ENCODE peak calls at places on chromosome 19, in six cellular contexts. C is PC-9, W is neural progenitor cell, Y is PC-3, N is GM23338, F is SK-N-SH. P is an unnamed sample.

GRCh38 chr19:32469796-32470195 is 64.2 kb downstream of the DPY19L3 start:
- DNase-seq in C (no peak), W (no peak), Y (no peak), N (no peak), F (no peak), P (no peak)

GRCh38 chr19:50932018-50932689 is 20.7 kb downstream of the KLK5 start:
- DNase-seq in C (peak; percentile 93), W (no peak), Y (peak; percentile 100), N (no peak), F (no peak), P (no peak)

GRCh38 chr19:58095328-58095727 is 2.7 kb downstream of the ZSCAN18 start:
- DNase-seq in C (no peak), W (no peak), Y (no peak), N (no peak), F (no peak), P (no peak)

GRCh38 chr19:6772028-6772865 is at the start of gene VAV1:
- DNase-seq in C (no peak), W (no peak), Y (no peak), N (peak; percentile 36), F (peak; percentile 53), P (peak; percentile 92)

GRCh38 chr19:51810228-51810627 is 15.3 kb downstream of the FPR3 start:
- DNase-seq in C (no peak), W (no peak), Y (peak; percentile 71), N (peak; percentile 27), F (no peak), P (no peak)

GRCh38 chr19:11798391-11799296 is at the start of gene ZNF491:
- DNase-seq in C (peak; percentile 69), W (peak; percentile 99), Y (peak; percentile 90), N (peak; percentile 97), F (peak; percentile 98), P (peak; percentile 94)

GRCh38 chr19:15223649-15224371 is 8.4 kb downstream of the EPHX3 start:
- DNase-seq in C (no peak), W (peak; percentile 56), Y (no peak), N (peak; percentile 54), F (no peak), P (no peak)

GRCh38 chr19:50546527-50547221 is 21.6 kb downstream of the LRRC4B start:
- DNase-seq in C (no peak), W (no peak), Y (no peak), N (no peak), F (no peak), P (no peak)

GRCh38 chr19:28934626-28935025 is 278.3 kb downstream of the UQCRFS1 start:
- DNase-seq in C (no peak), W (no peak), Y (no peak), N (no peak), F (no peak), P (no peak)

GRCh38 chr19:18290250-18291018 is 9.0 kb upstream of the JUND start:
- DNase-seq in C (no peak), W (no peak), Y (no peak), N (no peak), F (no peak), P (no peak)

GRCh38 chr19:19459099-19459498 is 53.6 kb downstream of the GATAD2A start:
- DNase-seq in C (no peak), W (no peak), Y (no peak), N (no peak), F (no peak), P (peak; percentile 12)

GRCh38 chr19:43354305-43354627 is 780 bp downstream of the CD177 start:
- DNase-seq in C (no peak), W (peak; percentile 65), Y (no peak), N (peak; percentile 87), F (peak; percentile 12), P (no peak)

GRCh38 chr19:9075064-9075964 is 11.5 kb upstream of the OR1M1 start:
- DNase-seq in C (peak; percentile 97), W (peak; percentile 50), Y (peak; percentile 100), N (peak; percentile 67), F (peak; percentile 30), P (no peak)

GRCh38 chr19:51529301-51529700 is 2.2 kb downstream of the SIGLEC6 start:
- DNase-seq in C (no peak), W (no peak), Y (no peak), N (no peak), F (no peak), P (no peak)

GRCh38 chr19:58305932-58306323 is 751 bp downstream of the ERVK3-1 start:
- DNase-seq in C (peak; percentile 6), W (no peak), Y (no peak), N (no peak), F (peak; percentile 38), P (peak; percentile 39)

GRCh38 chr19:48804496-48804895 is 6.3 kb downstream of the BCAT2 start:
- DNase-seq in C (no peak), W (no peak), Y (no peak), N (no peak), F (no peak), P (no peak)

GRCh38 chr19:48874309-48875135 is 2.3 kb downstream of the PPP1R15A start:
- DNase-seq in C (no peak), W (peak; percentile 1), Y (peak; percentile 73), N (no peak), F (no peak), P (peak; percentile 36)

GRCh38 chr19:8973501-8974091 is 36.6 kb downstream of the MUC16 start:
- DNase-seq in C (no peak), W (peak; percentile 68), Y (peak; percentile 66), N (peak; percentile 17), F (no peak), P (peak; percentile 44)

GRCh38 chr19:42291437-42291815 is 10.5 kb upstream of the PRR19 start:
- DNase-seq in C (no peak), W (no peak), Y (no peak), N (peak; percentile 61), F (no peak), P (no peak)

GRCh38 chr19:49327878-49328544 is 3.0 kb upstream of the SLC6A16 start:
- DNase-seq in C (no peak), W (peak; percentile 30), Y (peak; percentile 58), N (peak; percentile 85), F (no peak), P (peak; percentile 58)

GRCh38 chr19:58513694-58514563 is 2.1 kb upstream of the SLC27A5 start:
- DNase-seq in C (peak; percentile 69), W (peak; percentile 96), Y (peak; percentile 87), N (peak; percentile 96), F (peak; percentile 99), P (no peak)

GRCh38 chr19:8323781-8324185 is 2.5 kb downstream of the RPS28 start:
- DNase-seq in C (no peak), W (no peak), Y (no peak), N (no peak), F (no peak), P (no peak)

GRCh38 chr19:49614096-49614857 is 23.3 kb downstream of the PRR12 start:
- DNase-seq in C (peak; percentile 50), W (no peak), Y (peak; percentile 97), N (no peak), F (no peak), P (no peak)

GRCh38 chr19:33811246-33811645 is 14.6 kb downstream of the KCTD15 start:
- DNase-seq in C (no peak), W (no peak), Y (no peak), N (no peak), F (peak; percentile 37), P (no peak)

GRCh38 chr19:10006335-10006708 is 4.0 kb downstream of the COL5A3 start:
- DNase-seq in C (no peak), W (no peak), Y (no peak), N (no peak), F (no peak), P (no peak)

GRCh38 chr19:48491793-48492123 is 19.9 kb downstream of the LMTK3 start:
- DNase-seq in C (no peak), W (peak; percentile 83), Y (no peak), N (peak; percentile 95), F (no peak), P (no peak)

GRCh38 chr19:35773020-35773809 is 2.1 kb upstream of the ARHGAP33 start:
- DNase-seq in C (no peak), W (no peak), Y (no peak), N (no peak), F (no peak), P (no peak)

GRCh38 chr19:46447006-46447405 is 18.3 kb upstream of the PNMA8C start:
- DNase-seq in C (no peak), W (no peak), Y (no peak), N (no peak), F (no peak), P (no peak)

GRCh38 chr19:46446021-46446420 is 17.3 kb upstream of the PNMA8C start:
- DNase-seq in C (no peak), W (no peak), Y (no peak), N (no peak), F (no peak), P (no peak)

GRCh38 chr19:46451352-46451751 is 20.0 kb downstream of the PNMA8A start:
- DNase-seq in C (no peak), W (no peak), Y (no peak), N (no peak), F (no peak), P (no peak)

GRCh38 chr19:46447824-46448223 is 19.1 kb upstream of the PNMA8C start:
- DNase-seq in C (no peak), W (no peak), Y (no peak), N (no peak), F (no peak), P (no peak)

GRCh38 chr19:46448601-46449000 is 19.9 kb upstream of the PNMA8C start:
- DNase-seq in C (no peak), W (no peak), Y (no peak), N (no peak), F (no peak), P (no peak)
- H3F3A ChIP-seq in C (no peaks in the 10 kb centered on the region), W (no peaks in the 10 kb centered on the region), Y (no peaks in the 10 kb centered on the region), N (no peaks in the 10 kb centered on the region), F (no peaks in the 10 kb centered on the region), P (no peaks in the 10 kb centered on the region)

GRCh38 chr19:13169769-13170168 is 19.6 kb downstream of the IER2 start:
- DNase-seq in C (peak; percentile 96), W (no peak), Y (peak; percentile 99), N (no peak), F (no peak), P (no peak)
- H3F3A ChIP-seq in C (peaks cover 82% of the 10 kb centered on the region), W (peaks cover 24% of the 10 kb centered on the region), Y (peaks cover 5% of the 10 kb centered on the region), N (peaks cover 29% of the 10 kb centered on the region), F (peaks cover 45% of the 10 kb centered on the region), P (peaks cover 7% of the 10 kb centered on the region)

DNA sequence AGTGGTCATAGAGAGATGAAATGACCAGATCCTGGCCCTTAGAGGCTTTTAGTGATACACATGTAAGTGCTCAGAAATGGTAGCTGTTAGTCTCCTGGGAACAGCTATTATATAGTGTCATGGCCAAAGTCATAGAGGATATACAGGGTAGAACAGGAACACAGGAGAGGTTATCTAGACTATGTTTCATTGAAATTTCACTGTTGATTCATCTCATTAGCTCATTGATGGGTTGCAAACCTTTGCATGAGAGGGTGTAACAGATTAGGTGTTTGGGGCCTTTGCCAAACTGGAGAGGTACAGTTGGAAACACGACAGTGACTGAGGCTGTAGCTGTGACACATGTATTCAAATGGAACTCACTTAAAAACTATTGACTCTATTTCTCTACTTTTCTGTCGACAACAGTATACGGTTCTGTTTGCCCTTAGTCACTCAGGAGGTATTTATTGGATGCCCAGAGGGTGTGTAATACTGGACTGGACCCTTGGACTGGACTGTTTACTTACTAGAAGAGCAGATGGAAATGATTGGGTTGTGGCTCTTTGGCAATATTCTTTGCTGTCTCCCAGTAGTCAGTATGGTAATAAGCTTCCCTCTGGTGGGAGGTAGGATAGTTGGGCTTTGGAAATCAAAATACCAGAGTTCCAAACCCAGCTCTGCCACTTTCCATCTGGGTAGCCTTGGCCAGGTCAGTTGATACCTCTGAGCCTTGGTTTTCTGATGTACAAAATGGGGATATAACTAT is 29.8 kb downstream of the ARHGAP35 start:
- DNase-seq in C (no peak), W (no peak), Y (peak; percentile 92), N (no peak), F (no peak), P (no peak)
- H3F3A ChIP-seq in C (peaks cover 53% of the 10 kb centered on the region), W (peaks cover 2% of the 10 kb centered on the region), Y (no peaks in the 10 kb centered on the region), N (no peaks in the 10 kb centered on the region), F (peaks cover 36% of the 10 kb centered on the region), P (no peaks in the 10 kb centered on the region)

GRCh38 chr19:45184115-45184514 is 5.5 kb downstream of the BLOC1S3 start:
- DNase-seq in C (no peak), W (no peak), Y (no peak), N (no peak), F (no peak), P (no peak)
- H3F3A ChIP-seq in C (peaks cover 37% of the 10 kb centered on the region), W (peaks cover 3% of the 10 kb centered on the region), Y (no peaks in the 10 kb centered on the region), N (no peaks in the 10 kb centered on the region), F (no peaks in the 10 kb centered on the region), P (no peaks in the 10 kb centered on the region)